ENCODE peak calls at places on chromosomes 5 and 9, in six cellular contexts. One of them, this sample, is unnamed.

GRCh38 chr5:110951373-110951791 is 120.1 kb upstream of the TSLP start:
- DNase-seq in left ventricle myocardium inferior: no peak
- DNase-seq in PC-3: peak; percentile 77
- DNase-seq in progenitor cell of endocrine pancreas: no peak
- DNase-seq in retinal pigment epithelial cell: peak; percentile 66
- DNase-seq in AG04450: no peak
- DNase-seq in this sample: no peak

GRCh38 chr5:155554500-155554899 is 540.9 kb downstream of the KIF4B start:
- DNase-seq in left ventricle myocardium inferior: no peak
- DNase-seq in PC-3: no peak
- DNase-seq in progenitor cell of endocrine pancreas: no peak
- DNase-seq in retinal pigment epithelial cell: peak; percentile 38
- DNase-seq in AG04450: no peak
- DNase-seq in this sample: no peak

GRCh38 chr9:29285818-29286217 is 1712.5 kb upstream of the C9orf72 start:
- DNase-seq in left ventricle myocardium inferior: no peak
- DNase-seq in PC-3: peak; percentile 61
- DNase-seq in progenitor cell of endocrine pancreas: no peak
- DNase-seq in retinal pigment epithelial cell: no peak
- DNase-seq in AG04450: no peak
- DNase-seq in this sample: no peak

GRCh38 chr9:115291841-115292240 is 173.9 kb upstream of the TNC start:
- DNase-seq in left ventricle myocardium inferior: no peak
- DNase-seq in PC-3: peak; percentile 6
- DNase-seq in progenitor cell of endocrine pancreas: no peak
- DNase-seq in retinal pigment epithelial cell: peak; percentile 41
- DNase-seq in AG04450: no peak
- DNase-seq in this sample: no peak

GRCh38 chr5:35246411-35246810 is 16.1 kb upstream of the PRLR start:
- DNase-seq in left ventricle myocardium inferior: no peak
- DNase-seq in PC-3: peak; percentile 15
- DNase-seq in progenitor cell of endocrine pancreas: no peak
- DNase-seq in retinal pigment epithelial cell: no peak
- DNase-seq in AG04450: no peak
- DNase-seq in this sample: no peak

GRCh38 chr5:170630226-170630625 is 126.4 kb downstream of the KCNIP1 start:
- DNase-seq in left ventricle myocardium inferior: no peak
- DNase-seq in PC-3: peak; percentile 5
- DNase-seq in progenitor cell of endocrine pancreas: no peak
- DNase-seq in retinal pigment epithelial cell: no peak
- DNase-seq in AG04450: no peak
- DNase-seq in this sample: no peak

GRCh38 chr5:936149-937144 is 43.8 kb downstream of the TRIP13 start:
- DNase-seq in left ventricle myocardium inferior: no peak
- DNase-seq in PC-3: no peak
- DNase-seq in progenitor cell of endocrine pancreas: no peak
- DNase-seq in retinal pigment epithelial cell: no peak
- DNase-seq in AG04450: no peak
- DNase-seq in this sample: peak; percentile 11

GRCh38 chr9:135225619-135226228 is 138.3 kb downstream of the OLFM1 start:
- DNase-seq in left ventricle myocardium inferior: no peak
- DNase-seq in PC-3: no peak
- DNase-seq in progenitor cell of endocrine pancreas: no peak
- DNase-seq in retinal pigment epithelial cell: no peak
- DNase-seq in AG04450: no peak
- DNase-seq in this sample: no peak

GRCh38 chr5:152532714-152533113 is 127.6 kb upstream of the NMUR2 start:
- DNase-seq in left ventricle myocardium inferior: no peak
- DNase-seq in PC-3: peak; percentile 75
- DNase-seq in progenitor cell of endocrine pancreas: no peak
- DNase-seq in retinal pigment epithelial cell: no peak
- DNase-seq in AG04450: no peak
- DNase-seq in this sample: no peak

GRCh38 chr5:177474094-177474493 is 660 bp upstream of the DBN1 start:
- DNase-seq in left ventricle myocardium inferior: no peak
- DNase-seq in PC-3: no peak
- DNase-seq in progenitor cell of endocrine pancreas: no peak
- DNase-seq in retinal pigment epithelial cell: no peak
- DNase-seq in AG04450: no peak
- DNase-seq in this sample: no peak

GRCh38 chr5:169964247-169964646 is 16.0 kb downstream of the INSYN2B start:
- DNase-seq in left ventricle myocardium inferior: no peak
- DNase-seq in PC-3: no peak
- DNase-seq in progenitor cell of endocrine pancreas: no peak
- DNase-seq in retinal pigment epithelial cell: no peak
- DNase-seq in AG04450: no peak
- DNase-seq in this sample: no peak

GRCh38 chr9:90858505-90858904 is 56.9 kb downstream of the SYK start:
- DNase-seq in left ventricle myocardium inferior: no peak
- DNase-seq in PC-3: no peak
- DNase-seq in progenitor cell of endocrine pancreas: no peak
- DNase-seq in retinal pigment epithelial cell: no peak
- DNase-seq in AG04450: no peak
- DNase-seq in this sample: no peak
- TF ChIP-seq CTCF in left ventricle myocardium inferior: peak; percentile 30
- TF ChIP-seq CTCF in PC-3: no peak
- TF ChIP-seq CTCF in progenitor cell of endocrine pancreas: no peak
- TF ChIP-seq CTCF in retinal pigment epithelial cell: no peak
- TF ChIP-seq CTCF in AG04450: no peak
- TF ChIP-seq CTCF in this sample: no peak

DNA sequence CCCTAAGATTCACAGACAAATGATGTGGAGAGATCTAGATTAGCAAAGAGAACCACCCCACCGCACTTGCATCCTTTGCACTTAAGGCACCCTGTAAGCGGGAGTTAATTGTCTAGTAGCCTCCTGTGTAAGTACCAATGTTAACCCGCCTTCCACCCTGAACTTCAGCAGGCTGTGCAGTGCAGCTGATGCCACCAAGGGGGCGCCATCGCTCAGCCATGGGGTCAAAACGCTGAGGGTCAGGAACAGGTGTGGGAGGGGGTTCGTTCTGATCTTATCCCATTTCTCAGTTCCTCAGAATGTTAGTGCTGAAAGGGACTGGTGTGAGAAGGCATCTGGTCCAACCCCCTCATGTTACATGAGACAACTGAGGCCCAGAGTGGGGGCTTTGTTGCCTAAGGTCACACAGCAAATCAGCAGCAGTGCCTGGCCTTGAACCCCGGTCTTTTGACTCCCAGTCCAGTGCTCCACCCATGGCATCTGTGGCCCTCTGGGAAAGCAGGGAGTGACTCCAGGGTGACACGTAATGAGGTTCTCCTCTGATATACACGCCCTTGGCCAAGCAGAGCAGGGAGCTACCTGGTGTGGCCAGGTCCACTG is 57.3 kb downstream of the CYFIP2 start:
- DNase-seq in left ventricle myocardium inferior: no peak
- DNase-seq in PC-3: no peak
- DNase-seq in progenitor cell of endocrine pancreas: no peak
- DNase-seq in retinal pigment epithelial cell: no peak
- DNase-seq in AG04450: no peak
- DNase-seq in this sample: no peak
- TF ChIP-seq CTCF in left ventricle myocardium inferior: peak; percentile 15
- TF ChIP-seq CTCF in PC-3: peak; percentile 63
- TF ChIP-seq CTCF in progenitor cell of endocrine pancreas: no peak
- TF ChIP-seq CTCF in retinal pigment epithelial cell: peak; percentile 42
- TF ChIP-seq CTCF in AG04450: peak; percentile 19
- TF ChIP-seq CTCF in this sample: no peak

DNA sequence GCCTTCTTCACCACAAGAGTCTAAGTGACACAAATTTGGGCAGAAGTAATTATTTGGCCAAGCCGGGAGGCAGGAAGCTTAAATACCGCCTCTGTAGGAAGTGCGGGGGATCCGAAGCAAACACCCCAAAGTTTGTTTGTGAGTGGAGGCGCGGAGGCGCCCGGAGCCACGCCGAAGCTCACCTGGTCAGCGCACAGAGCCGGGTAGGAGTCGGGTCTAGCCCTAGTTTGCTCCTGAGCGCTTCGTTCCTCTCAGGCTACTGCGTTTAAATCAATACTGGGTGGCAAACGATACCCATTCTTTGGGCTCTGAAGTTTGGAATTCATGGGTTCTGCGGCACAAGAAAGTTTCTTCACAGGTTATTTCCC is 858 bp downstream of the MCC start:
- DNase-seq in left ventricle myocardium inferior: no peak
- DNase-seq in PC-3: peak; percentile 38
- DNase-seq in progenitor cell of endocrine pancreas: peak; percentile 14
- DNase-seq in retinal pigment epithelial cell: no peak
- DNase-seq in AG04450: no peak
- DNase-seq in this sample: peak; percentile 41
- TF ChIP-seq CTCF in left ventricle myocardium inferior: no peak
- TF ChIP-seq CTCF in PC-3: no peak
- TF ChIP-seq CTCF in progenitor cell of endocrine pancreas: no peak
- TF ChIP-seq CTCF in retinal pigment epithelial cell: no peak
- TF ChIP-seq CTCF in AG04450: no peak
- TF ChIP-seq CTCF in this sample: no peak

DNA sequence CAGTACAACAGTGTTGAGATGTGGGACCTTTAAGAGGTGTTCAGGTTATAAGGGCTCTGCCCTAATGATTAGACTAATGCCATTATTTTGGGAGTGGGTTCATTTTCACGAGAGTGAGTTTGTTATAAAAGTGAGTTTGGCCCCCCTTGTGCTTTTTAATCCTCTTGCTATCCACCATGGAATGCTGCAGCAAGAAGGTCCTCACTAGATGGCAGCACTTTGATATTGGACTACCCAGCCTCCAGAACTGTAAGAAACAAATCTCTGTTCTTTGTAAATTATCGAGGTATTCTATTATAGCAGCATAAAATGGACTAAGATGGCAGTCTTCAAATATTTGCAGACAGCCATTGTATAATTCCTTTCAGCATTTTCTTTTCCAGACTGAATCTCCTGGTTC is 212.4 kb downstream of the LRRC70 start:
- DNase-seq in left ventricle myocardium inferior: no peak
- DNase-seq in PC-3: no peak
- DNase-seq in progenitor cell of endocrine pancreas: no peak
- DNase-seq in retinal pigment epithelial cell: no peak
- DNase-seq in AG04450: no peak
- DNase-seq in this sample: no peak
- TF ChIP-seq CTCF in left ventricle myocardium inferior: peak; percentile 22
- TF ChIP-seq CTCF in PC-3: peak; percentile 47
- TF ChIP-seq CTCF in progenitor cell of endocrine pancreas: peak; percentile 41
- TF ChIP-seq CTCF in retinal pigment epithelial cell: peak; percentile 49
- TF ChIP-seq CTCF in AG04450: no peak
- TF ChIP-seq CTCF in this sample: no peak

DNA sequence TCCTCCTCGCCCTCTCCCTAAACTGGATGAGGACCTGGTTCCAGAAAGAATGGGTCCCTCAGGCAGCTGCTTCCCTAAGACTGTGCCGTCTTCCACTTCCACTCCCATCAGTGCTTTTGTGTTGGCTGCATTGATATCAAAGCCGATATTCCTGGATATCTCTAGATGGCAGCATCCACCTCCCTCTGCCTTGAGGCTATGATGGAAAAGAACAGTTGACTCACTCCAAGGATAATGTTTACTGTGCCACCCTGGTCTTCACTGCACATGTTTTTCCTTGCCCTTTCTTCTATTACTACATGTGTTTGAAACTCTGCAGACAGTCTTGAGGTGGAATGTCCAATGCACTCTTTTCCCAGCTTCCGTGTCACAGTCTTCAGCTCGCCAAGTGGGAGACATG is 211.6 kb downstream of the MAST4 start:
- DNase-seq in left ventricle myocardium inferior: no peak
- DNase-seq in PC-3: peak; percentile 63
- DNase-seq in progenitor cell of endocrine pancreas: no peak
- DNase-seq in retinal pigment epithelial cell: peak; percentile 9
- DNase-seq in AG04450: peak; percentile 16
- DNase-seq in this sample: no peak
- TF ChIP-seq CTCF in left ventricle myocardium inferior: peak; percentile 54
- TF ChIP-seq CTCF in PC-3: peak; percentile 51
- TF ChIP-seq CTCF in progenitor cell of endocrine pancreas: no peak
- TF ChIP-seq CTCF in retinal pigment epithelial cell: peak; percentile 59
- TF ChIP-seq CTCF in AG04450: peak; percentile 62
- TF ChIP-seq CTCF in this sample: peak; percentile 29

DNA sequence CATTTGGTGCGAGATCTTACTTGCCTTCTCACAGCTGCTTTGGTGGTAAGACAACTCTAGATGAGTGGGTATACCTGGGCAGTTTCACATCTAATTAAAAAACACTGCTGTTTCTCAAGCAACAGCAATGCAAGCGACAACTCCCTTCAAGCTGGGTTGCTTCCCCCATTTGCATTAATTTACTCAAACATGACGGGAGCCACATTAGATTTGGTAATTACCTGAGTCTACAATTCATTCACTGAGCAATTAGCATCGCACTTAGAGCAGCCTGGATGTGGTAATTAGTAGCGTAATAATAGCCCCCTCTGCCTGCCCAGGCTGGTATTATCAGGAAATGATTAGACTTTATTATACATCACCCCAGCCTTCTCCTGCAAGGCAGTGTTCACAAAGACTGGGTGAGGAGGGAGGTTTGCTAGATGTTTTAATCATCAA is 73.4 kb downstream of the FBXO38 start:
- DNase-seq in left ventricle myocardium inferior: no peak
- DNase-seq in PC-3: peak; percentile 51
- DNase-seq in progenitor cell of endocrine pancreas: no peak
- DNase-seq in retinal pigment epithelial cell: no peak
- DNase-seq in AG04450: no peak
- DNase-seq in this sample: no peak
- TF ChIP-seq CTCF in left ventricle myocardium inferior: peak; percentile 49
- TF ChIP-seq CTCF in PC-3: peak; percentile 73
- TF ChIP-seq CTCF in progenitor cell of endocrine pancreas: peak; percentile 45
- TF ChIP-seq CTCF in retinal pigment epithelial cell: peak; percentile 51
- TF ChIP-seq CTCF in AG04450: peak; percentile 49
- TF ChIP-seq CTCF in this sample: no peak

DNA sequence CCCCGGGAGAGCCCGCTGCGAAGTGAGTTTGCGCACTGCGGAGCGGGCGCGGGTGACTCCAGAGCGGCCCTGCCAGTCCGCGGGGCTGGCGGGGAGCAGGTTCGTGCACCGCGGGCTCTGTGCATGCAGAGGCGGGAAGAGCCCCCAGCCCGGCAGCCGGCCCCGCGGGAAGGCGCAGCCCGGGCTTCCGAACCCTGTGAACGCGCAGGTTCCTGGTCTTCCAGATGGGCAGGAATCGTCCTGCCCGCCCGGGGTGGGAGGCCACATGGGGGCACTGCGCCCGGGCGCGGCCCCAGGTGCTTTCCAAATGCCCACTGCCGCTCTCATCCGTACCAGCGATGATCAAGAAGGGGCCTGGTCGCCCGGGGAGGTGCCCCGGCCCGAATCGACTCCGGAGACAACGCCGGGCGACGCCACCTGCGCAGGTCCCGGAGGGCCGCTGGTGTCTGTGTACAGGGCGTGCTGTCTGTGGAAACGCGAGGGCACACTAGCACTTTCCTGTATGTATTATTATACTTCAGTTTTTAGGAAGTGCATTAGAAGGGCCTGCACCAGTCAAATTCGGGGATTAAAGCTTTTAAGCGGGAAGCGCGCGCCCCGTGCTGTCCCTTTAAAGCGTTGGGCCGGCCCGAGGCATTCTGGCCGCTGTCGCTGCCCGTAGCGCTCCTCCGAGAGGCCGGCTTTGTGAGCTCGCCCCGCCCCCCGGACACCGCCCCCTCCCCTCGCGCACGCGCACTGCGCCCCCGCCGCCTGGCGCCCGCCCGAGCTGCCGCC is at the start of gene WDR5:
- DNase-seq in left ventricle myocardium inferior: peak; percentile 94
- DNase-seq in PC-3: peak; percentile 83
- DNase-seq in progenitor cell of endocrine pancreas: peak; percentile 93
- DNase-seq in retinal pigment epithelial cell: peak; percentile 51
- DNase-seq in AG04450: peak; percentile 63
- DNase-seq in this sample: peak; percentile 94
- TF ChIP-seq CTCF in left ventricle myocardium inferior: peak; percentile 37
- TF ChIP-seq CTCF in PC-3: peak; percentile 20
- TF ChIP-seq CTCF in progenitor cell of endocrine pancreas: peak; percentile 34
- TF ChIP-seq CTCF in retinal pigment epithelial cell: peak; percentile 35
- TF ChIP-seq CTCF in AG04450: peak; percentile 14
- TF ChIP-seq CTCF in this sample: no peak